ENCODE peak calls at places on chromosomes 6 and 20, in five cellular contexts. B, U, L, M and C are unnamed samples.

GRCh38 chr6:168343239-168344167 is 23.9 kb upstream of the DACT2 start:
- DNase-seq in B (no peak), U (no peak), M (no peak), L (no peak), C (no peak)

GRCh38 chr6:2800552-2801316 is 35.5 kb downstream of the WRNIP1 start:
- DNase-seq in L (no peak), B (no peak), U (no peak), M (no peak), C (no peak)

GRCh38 chr6:42315220-42315990 is 97.7 kb upstream of the MRPS10 start:
- DNase-seq in M (no peak), L (no peak), U (no peak), B (no peak), C (no peak)

GRCh38 chr6:129672883-129673631 is 36.9 kb downstream of the ARHGAP18 start:
- DNase-seq in M (peak; percentile 55), L (peak; percentile 60), B (no peak), U (no peak), C (no peak)

GRCh38 chr6:193773-194310 is 98.4 kb upstream of the DUSP22 start:
- DNase-seq in M (no peak), L (peak; percentile 93), U (no peak), B (no peak), C (no peak)

GRCh38 chr6:53479871-53480270 is 65.0 kb downstream of the GCLC start:
- DNase-seq in U (no peak), M (no peak), L (no peak), B (no peak), C (no peak)

GRCh38 chr6:96466149-96466863 is 55.3 kb upstream of the UFL1 start:
- DNase-seq in L (no peak), B (no peak), U (no peak), M (no peak), C (no peak)

GRCh38 chr6:119672725-119673124 is 323.2 kb upstream of the MAN1A1 start:
- DNase-seq in B (no peak), L (no peak), M (no peak), U (no peak), C (no peak)

GRCh38 chr20:35166242-35166830 is 5.5 kb upstream of the PROCR start:
- DNase-seq in L (no peak), M (no peak), B (no peak), U (peak; percentile 52), C (no peak)

GRCh38 chr6:168799067-168799466 is 358.1 kb downstream of the SMOC2 start:
- DNase-seq in B (no peak), M (no peak), U (no peak), L (no peak), C (no peak)

GRCh38 chr20:60884277-60884676 is 367.8 kb upstream of the CDH4 start:
- DNase-seq in M (no peak), L (no peak), B (no peak), U (no peak), C (no peak)

GRCh38 chr6:75752365-75752764 is 3.3 kb downstream of the MYO6 start:
- DNase-seq in M (peak; percentile 17), L (no peak), U (no peak), B (no peak), C (no peak)

GRCh38 chr20:59845472-59845871 is 88.0 kb downstream of the SYCP2 start:
- DNase-seq in B (no peak), U (no peak), M (no peak), L (no peak), C (no peak)

GRCh38 chr20:59848182-59848581 is 85.3 kb downstream of the SYCP2 start:
- DNase-seq in M (no peak), L (no peak), B (no peak), U (no peak), C (no peak)

GRCh38 chr20:59850018-59850641 is 83.3 kb downstream of the SYCP2 start:
- DNase-seq in M (peak; percentile 56), U (peak; percentile 37), B (peak; percentile 25), L (peak; percentile 9), C (no peak)
- TF ChIP-seq ESRRA in M (no peak), U (no peak), B (no peak), L (no peak), C (no peak)

DNA sequence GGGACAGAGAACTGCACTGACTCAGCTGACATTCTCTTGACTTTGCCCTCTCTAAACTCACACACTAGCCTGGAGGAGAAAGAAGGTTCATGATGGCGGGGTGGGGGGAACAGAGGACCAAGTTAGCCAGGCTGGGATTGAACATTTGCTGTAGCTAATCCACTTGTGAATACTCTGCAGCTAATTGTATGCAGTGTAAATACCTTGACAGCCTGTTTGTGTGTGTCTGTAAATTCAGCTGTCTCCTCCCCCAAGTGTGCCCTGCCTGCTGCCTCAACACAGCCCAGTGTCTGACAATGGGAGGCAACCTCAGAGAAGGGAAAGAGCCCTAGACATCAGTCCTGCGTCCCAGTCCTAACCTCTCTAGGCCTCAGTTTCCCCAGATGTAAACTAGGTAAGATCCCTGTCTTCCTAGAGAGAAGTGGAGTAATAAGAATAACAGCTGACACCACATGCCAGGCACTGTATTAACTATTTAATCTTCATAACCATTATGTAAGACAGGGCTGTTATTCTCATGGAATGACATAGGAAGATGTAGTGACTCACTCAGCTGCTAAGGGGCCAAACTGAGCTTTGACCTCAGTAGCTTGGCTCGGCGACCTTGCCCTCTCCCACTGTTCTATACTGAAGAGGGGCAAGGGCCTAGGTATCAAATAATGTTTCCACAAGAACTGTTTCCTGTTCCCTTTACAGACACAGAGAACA is 2.7 kb upstream of the MDGA1 start:
- DNase-seq in L (no peak), U (no peak), M (peak; percentile 36), B (no peak), C (no peak)
- TF ChIP-seq ESRRA in L (no peak), U (no peak), M (no peak), B (no peak), C (no peak)

GRCh38 chr20:38144608-38145093 is 20.4 kb downstream of the TGM2 start:
- DNase-seq in M (no peak), U (no peak), B (no peak), L (no peak), C (no peak)
- TF ChIP-seq ESRRA in M (no peak), U (no peak), B (no peak), L (no peak), C (no peak)

GRCh38 chr6:100999034-100999597 is 118.0 kb upstream of the ASCC3 start:
- DNase-seq in M (no peak), B (no peak), U (no peak), L (no peak), C (no peak)
- TF ChIP-seq ESRRA in M (no peak), B (no peak), U (no peak), L (no peak), C (no peak)

GRCh38 chr20:4014031-4014474 is 1.3 kb downstream of the RNF24 start:
- DNase-seq in L (no peak), B (peak; percentile 73), M (peak; percentile 87), U (peak; percentile 37), C (no peak)
- TF ChIP-seq ESRRA in L (no peak), B (no peak), M (no peak), U (no peak), C (no peak)

DNA sequence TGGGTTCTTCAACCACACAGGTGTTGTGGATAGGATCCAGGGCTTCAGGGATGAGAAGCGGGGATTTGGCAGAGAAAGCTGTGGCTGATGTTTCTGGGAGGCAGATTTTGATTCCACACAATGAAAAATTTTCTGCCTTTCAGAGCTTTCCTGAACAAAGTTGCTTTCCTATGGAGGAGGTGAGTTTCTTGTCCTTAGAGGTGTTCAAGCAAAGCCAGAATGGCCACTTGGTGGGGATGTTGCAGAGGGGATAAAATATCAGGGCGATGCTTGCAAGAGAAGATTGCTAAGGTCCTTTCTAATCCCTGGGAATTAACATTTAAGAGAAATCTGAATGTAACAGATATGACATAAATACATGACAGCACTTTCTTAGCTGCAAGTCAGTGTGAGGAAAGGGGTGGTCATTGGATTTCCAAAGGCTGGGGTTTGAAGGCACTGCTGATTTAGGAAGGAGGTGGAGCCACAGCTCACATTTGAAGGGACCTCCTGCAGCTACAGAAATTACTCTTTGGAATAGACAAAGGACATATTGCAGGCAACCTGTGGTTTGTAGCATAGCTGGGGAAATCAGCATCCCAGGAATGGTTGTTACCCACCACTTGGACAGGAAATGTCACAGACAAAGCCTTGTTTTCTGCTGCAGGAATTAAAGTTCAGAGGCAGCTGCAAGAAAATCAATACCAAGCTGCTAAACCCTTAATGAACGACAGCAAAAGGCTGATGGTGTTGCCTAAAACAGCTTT is 271.1 kb upstream of the CHD6 start:
- DNase-seq in M (peak; percentile 18), U (peak; percentile 26), B (no peak), L (no peak), C (peak; percentile 24)
- TF ChIP-seq ESRRA in M (no peak), U (no peak), B (no peak), L (no peak), C (no peak)

DNA sequence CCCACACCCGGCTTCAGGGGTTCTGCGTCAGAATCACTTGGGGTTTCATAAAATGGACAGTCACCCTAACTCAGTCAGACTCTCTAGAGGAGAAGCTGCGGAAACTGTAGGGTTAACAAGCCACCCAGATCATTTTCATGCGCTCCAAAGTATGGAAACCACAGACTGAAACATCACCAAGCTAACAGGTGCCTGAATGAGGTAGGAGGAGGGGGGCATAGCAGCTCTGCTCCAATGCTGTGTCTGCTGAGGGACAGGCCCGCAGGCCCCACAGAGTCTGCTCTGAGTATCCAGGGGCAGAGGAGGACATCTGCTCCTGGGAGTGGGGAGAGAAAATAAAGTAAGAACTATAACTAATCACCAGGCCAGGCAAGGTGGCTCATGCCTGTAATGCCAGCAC is 97.1 kb upstream of the AKAP12 start:
- DNase-seq in M (no peak), L (no peak), U (no peak), B (no peak), C (no peak)
- TF ChIP-seq ESRRA in M (no peak), L (no peak), U (no peak), B (no peak), C (no peak)

GRCh38 chr20:53672484-53673129 is 79.0 kb upstream of the ZNF217 start:
- DNase-seq in B (no peak), M (no peak), L (no peak), U (no peak), C (no peak)
- TF ChIP-seq ESRRA in B (no peak), M (no peak), L (no peak), U (no peak), C (no peak)